ENCODE peak calls at places on chromosome 7, in six cellular contexts. M is endothelial cell, R is endodermal cell, Y is neural progenitor cell, X is upper lobe of right lung, O is heart left ventricle. Q is an unnamed sample.

GRCh38 chr7:17521437-17521836 is 223.0 kb downstream of the AHR start:
- DNase-seq in M (no peak), R (no peak), Y (no peak), X (no peak), O (no peak), Q (no peak)

GRCh38 chr7:27031289-27032172 is 64.3 kb downstream of the HOXA1 start:
- DNase-seq in M (no peak), R (no peak), Y (no peak), X (no peak), O (no peak), Q (no peak)

GRCh38 chr7:95840953-95841950 is 68.9 kb downstream of the DYNC1I1 start:
- DNase-seq in M (no peak), R (peak), Y (peak), X (no peak), O (no peak), Q (no peak)

GRCh38 chr7:72493850-72494661 is 81.9 kb upstream of the CALN1 start:
- DNase-seq in M (peak), R (peak), Y (peak), X (peak), O (peak), Q (peak)

GRCh38 chr7:44811093-44811492 is 14.6 kb downstream of the PPIA start:
- DNase-seq in M (no peak), R (no peak), Y (no peak), X (no peak), O (no peak), Q (no peak)

GRCh38 chr7:42227931-42228591 is 8.9 kb downstream of the GLI3 start:
- DNase-seq in M (peak), R (peak), Y (peak), X (peak), O (peak), Q (no peak)

GRCh38 chr7:92456241-92456640 is 9.0 kb downstream of the GATAD1 start:
- DNase-seq in M (no peak), R (no peak), Y (no peak), X (no peak), O (no peak), Q (no peak)

GRCh38 chr7:113015038-113015645 is 71.5 kb downstream of the GPR85 start:
- DNase-seq in M (no peak), R (no peak), Y (no peak), X (no peak), O (no peak), Q (no peak)

GRCh38 chr7:126700807-126701604 is 551.7 kb downstream of the GRM8 start:
- DNase-seq in M (peak), R (peak), Y (peak), X (no peak), O (no peak), Q (peak)

GRCh38 chr7:105218939-105219770 is 169.6 kb downstream of the SRPK2 start:
- DNase-seq in M (no peak), R (no peak), Y (no peak), X (no peak), O (no peak), Q (no peak)

GRCh38 chr7:21044384-21044783 is 257.7 kb upstream of the SP8 start:
- DNase-seq in M (no peak), R (no peak), Y (no peak), X (no peak), O (no peak), Q (no peak)

GRCh38 chr7:28806841-28807240 is 151.3 kb downstream of the TRIL start:
- DNase-seq in M (no peak), R (no peak), Y (no peak), X (no peak), O (no peak), Q (no peak)

GRCh38 chr7:836429-836828 is 4.2 kb downstream of the SUN1 start:
- DNase-seq in M (peak), R (peak), Y (peak), X (no peak), O (peak), Q (no peak)

GRCh38 chr7:98174334-98175259 is 36.6 kb upstream of the BHLHA15 start:
- DNase-seq in M (no peak), R (no peak), Y (no peak), X (peak), O (peak), Q (no peak)

GRCh38 chr7:55533050-55533728 is 39.1 kb downstream of the VOPP1 start:
- DNase-seq in M (no peak), R (no peak), Y (no peak), X (no peak), O (no peak), Q (no peak)

GRCh38 chr7:124276005-124276606 is 243.2 kb upstream of the TMEM229A start:
- DNase-seq in M (peak), R (peak), Y (peak), X (no peak), O (no peak), Q (no peak)

GRCh38 chr7:17320642-17321041 is 22.2 kb downstream of the AHR start:
- DNase-seq in M (no peak), R (no peak), Y (no peak), X (no peak), O (no peak), Q (no peak)

GRCh38 chr7:44706788-44707557 is 41.7 kb upstream of the ZMIZ2 start:
- DNase-seq in M (no peak), R (no peak), Y (no peak), X (no peak), O (peak), Q (no peak)

GRCh38 chr7:8365499-8366110 is 67.8 kb upstream of the NXPH1 start:
- DNase-seq in M (peak), R (no peak), Y (peak), X (no peak), O (no peak), Q (no peak)

GRCh38 chr7:27181795-27182275 is 3.2 kb downstream of the HOXA11 start:
- DNase-seq in M (no peak), R (peak), Y (no peak), X (peak), O (no peak), Q (no peak)

GRCh38 chr7:1248077-1248458 is 15.4 kb downstream of the UNCX start:
- DNase-seq in M (no peak), R (peak), Y (peak), X (no peak), O (no peak), Q (no peak)

GRCh38 chr7:117401293-117402002 is 25.8 kb downstream of the ASZ1 start:
- DNase-seq in M (peak), R (no peak), Y (peak), X (no peak), O (no peak), Q (no peak)

GRCh38 chr7:20514364-20514763 is 101.1 kb upstream of the ABCB5 start:
- DNase-seq in M (no peak), R (no peak), Y (no peak), X (no peak), O (peak), Q (no peak)

GRCh38 chr7:123191132-123191531 is 8.6 kb downstream of the SLC13A1 start:
- DNase-seq in M (no peak), R (no peak), Y (no peak), X (no peak), O (no peak), Q (no peak)

GRCh38 chr7:18315241-18315640 is 180.3 kb upstream of the HDAC9 start:
- DNase-seq in M (no peak), R (no peak), Y (no peak), X (no peak), O (no peak), Q (no peak)

GRCh38 chr7:141387521-141388217 is 163.5 kb upstream of the AGK start:
- DNase-seq in M (no peak), R (no peak), Y (no peak), X (no peak), O (no peak), Q (no peak)

GRCh38 chr7:93373537-93373936 is 141.4 kb downstream of the VPS50 start:
- DNase-seq in M (no peak), R (no peak), Y (no peak), X (no peak), O (no peak), Q (no peak)

GRCh38 chr7:7911339-7911738 is 57.3 kb upstream of the GLCCI1 start:
- DNase-seq in M (no peak), R (peak), Y (peak), X (no peak), O (no peak), Q (no peak)

GRCh38 chr7:710161-710560 is 16.3 kb upstream of the DNAAF5 start:
- DNase-seq in M (no peak), R (no peak), Y (no peak), X (no peak), O (no peak), Q (no peak)

GRCh38 chr7:29288534-29289091 is 94.0 kb downstream of the CHN2 start:
- DNase-seq in M (no peak), R (no peak), Y (peak), X (no peak), O (no peak), Q (no peak)

GRCh38 chr7:77427996-77428603 is 12.0 kb upstream of the GSAP start:
- DNase-seq in M (no peak), R (peak), Y (peak), X (no peak), O (no peak), Q (no peak)

GRCh38 chr7:4958477-4959301 is at the start of gene MMD2:
- DNase-seq in M (no peak), R (peak), Y (peak), X (peak), O (no peak), Q (no peak)

GRCh38 chr7:100567751-100568175 is 5.9 kb downstream of the SAP25 start:
- DNase-seq in M (no peak), R (no peak), Y (no peak), X (peak), O (peak), Q (no peak)

GRCh38 chr7:98399903-98400537 is 870 bp downstream of the BAIAP2L1 start:
- DNase-seq in M (peak), R (peak), Y (peak), X (no peak), O (no peak), Q (no peak)

GRCh38 chr7:56491636-56492425 is 375.6 kb upstream of the NUPR2 start:
- DNase-seq in M (no peak), R (no peak), Y (no peak), X (no peak), O (no peak), Q (peak)

DNA sequence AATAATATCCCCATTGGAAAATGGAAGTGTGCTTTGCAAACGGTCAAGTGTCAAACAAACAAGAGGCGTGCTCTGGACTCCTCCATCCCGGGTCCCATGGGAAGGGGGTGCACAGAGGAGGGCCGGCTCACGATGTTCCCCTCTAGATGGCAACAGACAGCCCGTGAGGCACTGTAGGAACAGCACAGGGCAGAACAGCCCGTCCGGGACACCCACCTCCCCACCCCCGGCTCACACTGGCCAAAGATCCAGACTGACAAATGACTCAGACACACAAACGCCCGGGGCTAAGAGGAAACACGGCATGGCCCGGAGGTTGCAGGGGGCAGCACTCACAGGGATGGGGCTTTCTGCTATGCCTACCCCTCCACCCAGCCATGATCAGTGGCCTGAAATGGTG is 4.9 kb upstream of the ELN start:
- DNase-seq in M (no peak), R (peak), Y (no peak), X (no peak), O (peak), Q (peak)
- TF ChIP-seq CTCF in M (no peak), R (no peak), Y (no peak), X (peak), O (no peak), Q (peak)

DNA sequence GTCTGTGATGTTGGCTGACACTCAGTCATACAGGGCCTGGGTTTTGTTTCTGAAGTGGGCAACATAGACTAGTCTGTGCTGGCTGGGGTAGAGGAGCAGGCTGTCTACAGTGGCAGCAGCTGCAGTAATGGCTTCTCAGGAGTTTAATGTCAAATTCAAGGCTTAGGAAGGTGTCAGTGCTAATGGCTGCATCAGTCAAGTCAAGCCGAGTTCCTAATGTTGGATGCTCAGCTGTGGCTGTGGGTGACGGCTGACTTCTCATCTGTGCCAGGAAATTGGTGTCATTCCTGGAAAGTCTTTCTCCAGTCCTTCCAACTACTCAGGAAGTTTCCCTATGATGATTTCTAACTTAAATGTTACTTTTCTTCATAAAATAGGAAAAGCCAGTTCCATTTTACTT is 468.1 kb upstream of the IGFBP3 start:
- DNase-seq in M (no peak), R (no peak), Y (no peak), X (no peak), O (no peak), Q (no peak)
- TF ChIP-seq CTCF in M (no peak), R (no peak), Y (no peak), X (no peak), O (no peak), Q (no peak)

GRCh38 chr7:68805159-68805558 is 793.1 kb upstream of the AUTS2 start:
- DNase-seq in M (no peak), R (no peak), Y (no peak), X (no peak), O (no peak), Q (no peak)
- TF ChIP-seq CTCF in M (no peak), R (no peak), Y (no peak), X (no peak), O (no peak), Q (no peak)

GRCh38 chr7:89771003-89771636 is 383.1 kb upstream of the STEAP1 start:
- DNase-seq in M (no peak), R (no peak), Y (no peak), X (no peak), O (no peak), Q (no peak)
- TF ChIP-seq CTCF in M (no peak), R (peak), Y (peak), X (no peak), O (no peak), Q (no peak)

GRCh38 chr7:38744746-38745145 is 113.6 kb upstream of the AMPH start:
- DNase-seq in M (no peak), R (no peak), Y (no peak), X (no peak), O (no peak), Q (no peak)

GRCh38 chr7:38753347-38753746 is 122.2 kb upstream of the AMPH start:
- DNase-seq in M (no peak), R (no peak), Y (no peak), X (no peak), O (peak), Q (no peak)

GRCh38 chr7:38751416-38751815 is 120.2 kb upstream of the AMPH start:
- DNase-seq in M (no peak), R (no peak), Y (no peak), X (no peak), O (no peak), Q (no peak)

GRCh38 chr7:38746438-38746837 is 115.3 kb upstream of the AMPH start:
- DNase-seq in M (no peak), R (no peak), Y (no peak), X (no peak), O (no peak), Q (no peak)

DNA sequence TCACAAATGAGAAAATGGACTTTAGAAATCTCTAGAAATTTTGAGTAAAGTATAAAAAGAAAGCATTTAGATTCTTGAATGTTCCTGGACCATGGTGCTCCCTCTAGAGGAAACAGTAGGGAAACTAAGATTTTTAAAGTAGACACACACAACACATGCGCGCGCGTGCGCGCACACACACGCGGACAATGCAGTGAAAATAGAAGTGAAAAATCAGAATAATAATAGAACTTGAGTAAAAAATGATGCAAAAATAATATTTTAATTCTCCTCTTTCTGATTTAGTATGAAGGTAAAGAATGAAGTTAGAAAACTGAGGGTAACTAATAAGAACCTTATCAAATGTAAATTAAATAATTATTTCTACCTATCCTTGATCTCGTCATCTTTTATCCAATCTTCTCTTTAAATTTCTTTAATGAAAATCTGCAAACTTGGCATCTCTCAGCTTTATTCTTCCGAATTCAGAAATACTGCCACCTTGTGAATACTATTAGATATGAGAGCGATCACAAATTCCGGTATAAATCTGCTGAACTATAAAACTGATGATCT is 117.0 kb upstream of the AMPH start:
- DNase-seq in M (no peak), R (no peak), Y (peak), X (no peak), O (no peak), Q (no peak)
- TF ChIP-seq CTCF in M (peak), R (peak), Y (peak), X (peak), O (peak), Q (peak)

GRCh38 chr7:149471289-149471953 is 10.6 kb upstream of the ZNF777 start:
- DNase-seq in M (no peak), R (no peak), Y (no peak), X (no peak), O (no peak), Q (peak)

GRCh38 chr7:149473251-149473650 is 12.4 kb upstream of the ZNF777 start:
- DNase-seq in M (no peak), R (no peak), Y (no peak), X (no peak), O (no peak), Q (no peak)

GRCh38 chr7:149476791-149477190 is 15.9 kb upstream of the ZNF777 start:
- DNase-seq in M (no peak), R (no peak), Y (no peak), X (no peak), O (no peak), Q (no peak)

GRCh38 chr7:149475121-149476045 is 14.5 kb upstream of the ZNF777 start:
- DNase-seq in M (no peak), R (no peak), Y (no peak), X (no peak), O (no peak), Q (no peak)

GRCh38 chr7:149474309-149475120 is 13.7 kb upstream of the ZNF777 start:
- DNase-seq in M (no peak), R (no peak), Y (no peak), X (no peak), O (no peak), Q (peak)
- TF ChIP-seq CTCF in M (no peak), R (no peak), Y (no peak), X (no peak), O (no peak), Q (no peak)

GRCh38 chr7:81280531-81280930 is 361.7 kb upstream of the SEMA3C start:
- DNase-seq in M (no peak), R (no peak), Y (no peak), X (no peak), O (no peak), Q (no peak)
- TF ChIP-seq CTCF in M (no peak), R (no peak), Y (no peak), X (no peak), O (no peak), Q (no peak)

GRCh38 chr7:128036226-128036940 is 5.1 kb upstream of the LRRC4 start:
- DNase-seq in M (no peak), R (no peak), Y (no peak), X (no peak), O (no peak), Q (no peak)

GRCh38 chr7:128034830-128035229 is 3.6 kb upstream of the LRRC4 start:
- DNase-seq in M (no peak), R (no peak), Y (no peak), X (no peak), O (no peak), Q (no peak)

GRCh38 chr7:128035712-128036111 is 4.5 kb upstream of the LRRC4 start:
- DNase-seq in M (no peak), R (peak), Y (peak), X (no peak), O (no peak), Q (peak)

GRCh38 chr7:128037880-128038619 is 6.8 kb upstream of the LRRC4 start:
- DNase-seq in M (no peak), R (no peak), Y (no peak), X (no peak), O (no peak), Q (no peak)

GRCh38 chr7:128037081-128037480 is 5.8 kb upstream of the LRRC4 start:
- DNase-seq in M (no peak), R (no peak), Y (no peak), X (no peak), O (no peak), Q (no peak)
- TF ChIP-seq CTCF in M (no peak), R (no peak), Y (no peak), X (no peak), O (no peak), Q (no peak)